ENCODE peak calls at places on chromosomes 4 and X, in five cellular contexts. O is cardiac septum, I is AG10803, F is head of caudate nucleus, E is endothelial cell. Z is an unnamed sample.

GRCh38 chr4:5887361-5888221 is 5.3 kb downstream of the CRMP1 start:
- DNase-seq in O (no peak), I (no peak), F (no peak), E (peak), Z (no peak)

GRCh38 chr4:181528570-181529184 is 714.5 kb upstream of the TENM3 start:
- DNase-seq in O (no peak), I (peak), F (peak), E (peak), Z (peak)

GRCh38 chr4:1310796-1311715 is 21.4 kb downstream of the MAEA start:
- DNase-seq in O (no peak), I (no peak), F (no peak), E (no peak), Z (no peak)

GRCh38 chrX:47080915-47081236 is 2.6 kb downstream of the RGN start:
- DNase-seq in O (no peak), I (no peak), F (no peak), E (no peak), Z (no peak)

GRCh38 chr4:107854326-107855030 is 29.7 kb downstream of the SGMS2 start:
- DNase-seq in O (no peak), I (peak), F (no peak), E (no peak), Z (no peak)

GRCh38 chr4:148367756-148368155 is 74.5 kb downstream of the NR3C2 start:
- DNase-seq in O (no peak), I (no peak), F (no peak), E (no peak), Z (no peak)

GRCh38 chrX:136210806-136211205 is 40.4 kb downstream of the MAP7D3 start:
- DNase-seq in O (no peak), I (peak), F (no peak), E (no peak), Z (no peak)

GRCh38 chr4:77021614-77022089 is 54.1 kb downstream of the CCNI start:
- DNase-seq in O (no peak), I (peak), F (no peak), E (no peak), Z (no peak)

GRCh38 chr4:173794662-173795061 is 264.6 kb upstream of the HAND2 start:
- DNase-seq in O (no peak), I (peak), F (no peak), E (no peak), Z (no peak)

GRCh38 chr4:96312049-96312685 is 472.3 kb downstream of the PDHA2 start:
- DNase-seq in O (no peak), I (no peak), F (no peak), E (no peak), Z (no peak)

GRCh38 chr4:22427676-22428075 is 88.2 kb downstream of the ADGRA3 start:
- DNase-seq in O (no peak), I (no peak), F (no peak), E (no peak), Z (no peak)

GRCh38 chrX:10702031-10702430 is 81.6 kb upstream of the MID1 start:
- DNase-seq in O (no peak), I (peak), F (no peak), E (no peak), Z (no peak)

GRCh38 chr4:154491341-154491679 is 289 bp downstream of the DCHS2 start:
- DNase-seq in O (no peak), I (peak), F (peak), E (no peak), Z (no peak)

GRCh38 chr4:76108467-76109181 is 34.1 kb downstream of the ART3 start:
- DNase-seq in O (no peak), I (no peak), F (no peak), E (no peak), Z (no peak)

GRCh38 chr4:39526810-39527295 is 386 bp downstream of the UGDH start:
- DNase-seq in O (no peak), I (no peak), F (no peak), E (no peak), Z (no peak)

GRCh38 chr4:31169851-31170250 is 449.7 kb downstream of the PCDH7 start:
- DNase-seq in O (no peak), I (no peak), F (no peak), E (no peak), Z (no peak)

GRCh38 chr4:138688531-138689181 is 326.9 kb upstream of the NOCT start:
- DNase-seq in O (no peak), I (no peak), F (no peak), E (no peak), Z (no peak)

GRCh38 chr4:14653338-14653737 is 348.9 kb upstream of the CPEB2 start:
- DNase-seq in O (no peak), I (no peak), F (no peak), E (no peak), Z (no peak)

GRCh38 chrX:68693481-68694410 is 46.3 kb downstream of the STARD8 start:
- DNase-seq in O (peak), I (peak), F (peak), E (peak), Z (no peak)